ENCODE peak calls at places on chromosomes 1 and 21, in eight cellular contexts. W is glutamatergic neuron, Y is omental fat pad, V is MCF 10A, R is mammary epithelial cell, M is AG10803, T is A549, Q is tibial nerve. N is an unnamed sample.

GRCh38 chr1:202319381-202320080 is 22.2 kb downstream of the UBE2T start:
- DNase-seq in W (no peak), M (no peak), R (peak), T (no peak), Y (no peak), V (no peak), Q (no peak), N (no peak)

GRCh38 chr21:36973986-36974850 is 7.7 kb upstream of the HLCS start:
- DNase-seq in Q (no peak), V (no peak), R (no peak), W (no peak), M (no peak), T (no peak), Y (no peak), N (no peak)

GRCh38 chr1:17156108-17156507 is 36.9 kb upstream of the PADI2 start:
- DNase-seq in Q (no peak), T (no peak), V (no peak), W (no peak), Y (no peak), M (peak), R (no peak), N (no peak)

GRCh38 chr1:223479718-223480425 is 86.7 kb downstream of the CCDC185 start:
- DNase-seq in Q (no peak), M (peak), R (no peak), V (peak), W (no peak), Y (no peak), T (no peak), N (no peak)

GRCh38 chr1:86247553-86248279 is 91.1 kb upstream of the COL24A1 start:
- DNase-seq in W (no peak), Q (no peak), Y (no peak), T (no peak), M (peak), V (no peak), R (no peak), N (no peak)

GRCh38 chr1:204461331-204462228 is 33.0 kb downstream of the PIK3C2B start:
- DNase-seq in Y (no peak), V (no peak), T (no peak), M (no peak), Q (no peak), W (no peak), R (no peak), N (no peak)

GRCh38 chr1:173410133-173410793 is 66.9 kb upstream of the PRDX6 start:
- DNase-seq in Q (no peak), T (no peak), Y (no peak), W (no peak), R (no peak), V (no peak), M (no peak), N (no peak)

GRCh38 chr1:159468321-159468720 is 28.8 kb downstream of the OR10J1 start:
- DNase-seq in Y (no peak), W (no peak), V (no peak), T (no peak), R (no peak), M (no peak), Q (no peak), N (no peak)

GRCh38 chr1:2981981-2982614 is 39.2 kb upstream of the ACTRT2 start:
- DNase-seq in Y (no peak), T (no peak), Q (no peak), M (no peak), W (no peak), V (no peak), R (no peak), N (peak)

GRCh38 chr1:64000021-64000420 is 203.4 kb upstream of the UBE2U start:
- DNase-seq in R (peak), Y (no peak), Q (no peak), T (no peak), W (no peak), V (peak), M (no peak), N (no peak)

GRCh38 chr21:38645282-38645681 is 147.0 kb upstream of the ERG start:
- DNase-seq in T (no peak), Y (no peak), M (peak), V (peak), Q (no peak), W (no peak), R (peak), N (no peak)

GRCh38 chr1:93488222-93488621 is 40.3 kb downstream of the FNBP1L start:
- DNase-seq in W (no peak), Y (no peak), T (no peak), V (no peak), M (no peak), R (no peak), Q (no peak), N (no peak)
- TF ChIP-seq CTCF in W (no peak), Y (no peak), T (no peak), V (no peak), M (no peak), R (no peak), Q (no peak), N (no peak)

DNA sequence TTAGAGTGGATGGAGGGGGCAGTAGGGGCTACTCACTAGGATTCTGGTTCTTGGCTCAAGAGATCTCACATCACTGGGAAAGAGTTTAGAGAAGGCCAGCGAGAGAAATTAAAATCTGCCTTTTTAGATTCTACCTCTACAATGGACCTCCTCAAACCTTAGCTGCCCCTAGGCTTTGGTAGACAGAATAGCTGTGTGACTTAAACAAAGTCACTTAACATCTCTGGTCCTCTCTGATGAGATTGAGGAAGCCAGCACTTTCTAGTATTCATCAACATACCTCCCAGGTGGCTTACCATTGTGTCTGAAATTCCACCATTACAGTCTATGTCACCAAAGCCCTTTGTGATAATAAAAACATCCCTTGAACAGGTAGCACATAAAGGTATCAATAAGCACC is 18.7 kb downstream of the AADACL4 start:
- DNase-seq in Q (no peak), Y (no peak), W (no peak), R (no peak), T (no peak), V (no peak), M (no peak), N (no peak)
- TF ChIP-seq CTCF in Q (no peak), Y (no peak), W (no peak), R (no peak), T (no peak), V (no peak), M (no peak), N (no peak)

GRCh38 chr1:109787211-109787844 is 23.6 kb upstream of the EPS8L3 start:
- DNase-seq in Y (peak), R (peak), W (no peak), T (no peak), Q (no peak), V (peak), M (no peak), N (no peak)

GRCh38 chr1:109789771-109790170 is 26.0 kb upstream of the EPS8L3 start:
- DNase-seq in V (no peak), R (no peak), W (no peak), Q (no peak), T (no peak), M (no peak), Y (peak), N (no peak)

GRCh38 chr1:109790329-109790728 is 26.6 kb upstream of the EPS8L3 start:
- DNase-seq in T (no peak), Q (no peak), W (no peak), V (no peak), Y (no peak), M (no peak), R (no peak), N (no peak)

GRCh38 chr1:109787845-109788605 is 24.3 kb upstream of the EPS8L3 start:
- DNase-seq in R (no peak), M (no peak), T (no peak), Y (peak), W (no peak), V (no peak), Q (no peak), N (no peak)

DNA sequence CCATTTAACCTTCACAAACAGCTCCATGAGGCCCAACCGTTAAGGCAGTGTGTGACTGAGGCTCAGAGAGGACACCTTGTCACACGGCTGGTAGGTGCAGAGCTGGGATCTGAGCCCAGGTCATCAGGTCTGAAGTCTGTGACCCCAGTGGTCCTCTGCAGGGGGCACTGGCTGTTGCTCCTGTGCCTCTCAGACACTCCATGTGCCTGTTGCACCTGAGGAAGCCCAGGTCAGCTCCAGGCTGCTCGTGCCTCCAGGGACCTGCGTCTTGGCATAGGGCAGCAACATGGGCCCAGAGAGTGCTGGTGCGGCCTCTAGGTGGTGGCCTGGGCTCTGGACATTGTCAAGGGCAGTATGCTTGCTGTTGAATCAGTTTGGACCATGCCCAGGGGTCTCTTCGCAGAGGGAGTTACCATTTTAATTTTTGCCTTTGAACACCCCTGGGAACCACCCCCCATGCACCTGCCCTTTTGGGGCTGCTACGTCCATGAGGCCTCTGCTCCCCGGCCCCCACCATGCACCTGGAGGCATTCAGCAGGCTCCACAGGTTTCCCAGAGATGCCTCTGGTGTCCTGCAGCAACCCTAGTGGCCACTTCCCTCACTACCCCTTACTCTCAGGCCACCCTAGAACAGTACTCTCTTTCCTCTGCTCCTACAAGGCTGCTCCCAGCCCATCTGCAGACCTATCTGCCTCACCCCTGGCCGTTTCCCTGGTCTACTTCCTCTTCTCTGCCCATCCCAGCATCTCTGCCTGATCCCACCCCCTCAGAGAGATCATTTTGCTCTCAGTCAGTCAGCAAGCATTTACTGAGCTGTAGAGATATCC is 25.2 kb upstream of the EPS8L3 start:
- DNase-seq in W (no peak), M (no peak), Q (no peak), T (peak), V (no peak), R (no peak), Y (peak), N (no peak)
- TF ChIP-seq CTCF in W (peak), M (peak), Q (no peak), T (peak), V (no peak), R (peak), Y (no peak), N (peak)

GRCh38 chr1:25004355-25004754 is 74.3 kb upstream of the RUNX3 start:
- DNase-seq in Y (no peak), W (no peak), R (no peak), Q (no peak), V (no peak), M (no peak), T (no peak), N (no peak)

GRCh38 chr1:25003000-25003399 is 72.9 kb upstream of the RUNX3 start:
- DNase-seq in M (no peak), R (no peak), V (no peak), W (no peak), Q (no peak), Y (no peak), T (no peak), N (no peak)

GRCh38 chr1:25001125-25001915 is 71.2 kb upstream of the RUNX3 start:
- DNase-seq in W (no peak), M (no peak), Y (no peak), T (no peak), Q (no peak), R (no peak), V (no peak), N (no peak)

GRCh38 chr1:25006770-25007169 is 76.7 kb upstream of the RUNX3 start:
- DNase-seq in V (no peak), Y (no peak), W (no peak), Q (peak), T (no peak), R (no peak), M (no peak), N (peak)

DNA sequence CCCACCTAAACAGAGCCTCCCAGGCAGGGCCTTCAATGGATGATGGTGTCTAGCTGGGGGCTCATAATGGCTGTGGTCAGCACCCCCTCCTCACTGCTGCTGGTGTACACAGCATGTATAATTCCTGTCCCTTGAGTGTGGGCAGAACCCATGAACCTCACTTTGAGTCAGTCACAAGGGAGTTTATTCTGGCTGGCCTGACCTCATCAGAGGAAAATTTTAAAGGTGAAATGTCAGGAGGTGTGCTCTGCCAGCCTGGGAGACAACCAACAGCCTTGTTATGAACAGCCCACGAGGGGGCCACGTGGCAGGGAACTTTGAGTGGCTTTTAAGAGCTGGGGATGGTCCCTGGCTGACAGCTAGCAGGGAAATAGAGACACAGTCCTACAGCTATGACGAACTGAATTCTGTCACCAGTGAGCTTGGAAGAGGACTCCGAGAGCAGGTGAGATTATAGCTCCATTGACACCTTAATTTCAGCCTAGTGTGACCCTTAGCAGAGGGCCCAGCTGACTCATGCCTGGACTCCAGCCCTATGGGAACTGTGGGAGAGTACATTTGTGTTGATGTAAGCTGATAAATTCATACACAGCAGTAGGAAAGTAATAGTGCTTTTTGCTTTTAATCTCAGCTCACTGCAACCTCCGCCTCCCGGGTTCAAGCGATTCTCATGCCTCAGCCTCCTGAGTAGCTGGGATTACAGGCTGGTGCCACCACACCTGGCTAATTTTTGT is 73.5 kb upstream of the RUNX3 start:
- DNase-seq in T (no peak), V (no peak), W (no peak), Q (no peak), R (no peak), M (no peak), Y (no peak), N (no peak)
- TF ChIP-seq CTCF in T (no peak), V (no peak), W (no peak), Q (no peak), R (no peak), M (no peak), Y (no peak), N (no peak)

GRCh38 chr1:158115126-158115525 is 65.6 kb upstream of the CD1D start:
- DNase-seq in Y (no peak), W (no peak), T (no peak), M (no peak), V (no peak), R (no peak), Q (no peak), N (no peak)

GRCh38 chr1:158116768-158117167 is 63.9 kb upstream of the CD1D start:
- DNase-seq in W (no peak), M (no peak), Y (no peak), R (no peak), T (no peak), Q (no peak), V (no peak), N (no peak)

GRCh38 chr1:158116311-158116710 is 64.4 kb upstream of the CD1D start:
- DNase-seq in V (no peak), Q (no peak), M (no peak), R (no peak), W (no peak), T (no peak), Y (no peak), N (no peak)

GRCh38 chr1:158113759-158114127 is 67.0 kb upstream of the CD1D start:
- DNase-seq in R (no peak), V (no peak), M (no peak), Q (no peak), Y (no peak), W (no peak), T (no peak), N (no peak)

DNA sequence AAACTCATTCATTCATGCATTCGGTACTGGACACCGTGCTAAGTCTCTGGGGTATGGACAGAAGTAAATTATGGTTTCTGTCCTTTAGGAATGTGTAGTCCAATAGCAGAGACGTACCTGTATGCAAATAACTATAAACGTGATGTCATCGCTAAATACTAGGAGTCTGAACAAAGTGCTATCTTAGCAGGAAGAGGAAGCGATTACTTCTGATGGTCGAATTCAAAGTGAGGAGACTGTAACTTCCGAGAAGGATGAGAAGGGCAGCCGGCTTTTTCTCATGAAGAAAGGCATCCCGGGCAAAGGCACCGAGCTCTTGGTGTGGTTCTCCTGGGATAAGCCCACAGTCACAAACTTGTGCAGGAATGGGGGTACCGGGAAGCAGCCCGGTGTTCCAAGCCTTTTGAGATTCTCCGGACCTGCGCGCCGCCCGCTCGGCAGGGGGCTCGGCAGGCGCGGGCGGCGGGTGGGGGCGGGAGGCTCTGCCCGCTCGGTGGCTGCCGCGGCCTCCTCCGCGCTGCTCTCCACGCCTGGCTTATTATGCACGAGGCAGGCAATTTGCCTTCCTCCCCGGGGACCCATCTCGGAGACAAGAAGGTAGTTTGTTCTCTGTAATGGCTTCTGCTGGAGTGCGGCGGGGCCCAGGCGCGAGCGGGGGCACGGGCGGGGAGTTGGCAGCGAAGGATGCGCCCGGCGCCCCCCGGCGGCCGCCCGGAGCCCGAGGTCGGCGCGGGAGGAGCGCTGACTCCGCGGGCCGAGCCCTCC is 67.5 kb upstream of the CD1D start:
- DNase-seq in Q (no peak), Y (no peak), T (peak), R (no peak), M (peak), V (no peak), W (peak), N (no peak)
- TF ChIP-seq CTCF in Q (peak), Y (no peak), T (peak), R (peak), M (peak), V (peak), W (peak), N (peak)

DNA sequence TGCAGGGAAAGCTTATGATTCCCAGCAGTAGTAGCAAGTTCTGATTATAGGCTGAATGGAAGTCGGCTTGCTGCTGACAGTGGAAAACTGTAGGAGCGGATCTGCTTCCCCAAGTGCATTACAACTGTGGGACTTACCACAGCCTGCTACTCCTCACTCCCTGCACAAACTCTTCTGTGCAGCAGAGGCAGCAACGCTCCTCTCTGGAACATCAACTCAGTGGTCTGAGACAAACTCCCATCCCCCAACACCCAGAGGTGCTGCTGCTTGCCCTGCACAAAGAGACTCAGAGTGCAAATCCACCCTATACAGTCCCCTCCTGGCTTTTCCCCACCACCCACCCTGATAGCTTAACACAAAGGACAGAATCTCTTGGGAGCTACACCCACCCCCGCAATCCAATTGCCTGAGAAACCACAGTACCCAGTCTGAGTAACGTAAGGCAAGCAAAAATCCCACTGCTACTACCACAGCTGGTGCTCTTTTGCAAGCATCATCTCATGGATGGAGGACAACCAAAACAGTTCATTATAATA is 1455.2 kb downstream of the AMY1C start:
- DNase-seq in V (no peak), T (no peak), R (no peak), Y (no peak), M (no peak), W (peak), Q (no peak), N (no peak)
- TF ChIP-seq CTCF in V (no peak), T (no peak), R (no peak), Y (no peak), M (no peak), W (no peak), Q (no peak), N (no peak)

GRCh38 chr1:37859507-37860345 is at the start of gene MTF1:
- DNase-seq in V (peak), M (peak), Y (peak), Q (peak), W (peak), T (peak), R (peak), N (peak)

GRCh38 chr1:37862330-37862729 is 2.9 kb upstream of the MTF1 start:
- DNase-seq in Q (no peak), Y (no peak), V (peak), R (peak), T (peak), M (no peak), W (no peak), N (no peak)

GRCh38 chr1:37861151-37861550 is 1.8 kb upstream of the MTF1 start:
- DNase-seq in R (peak), Q (no peak), M (no peak), T (no peak), Y (no peak), V (no peak), W (no peak), N (no peak)

GRCh38 chr1:37858931-37859506 is 373 bp downstream of the MTF1 start:
- DNase-seq in T (no peak), W (no peak), Y (no peak), Q (no peak), M (peak), V (no peak), R (no peak), N (no peak)

GRCh38 chr1:37860346-37860666 is 914 bp upstream of the MTF1 start:
- DNase-seq in V (no peak), Q (no peak), R (no peak), Y (no peak), M (no peak), T (no peak), W (no peak), N (no peak)
- TF ChIP-seq CTCF in V (peak), Q (no peak), R (no peak), Y (no peak), M (no peak), T (no peak), W (peak), N (peak)

GRCh38 chr1:203440780-203441179 is 34.8 kb upstream of the PRELP start:
- DNase-seq in Y (no peak), T (no peak), Q (peak), V (peak), W (no peak), R (peak), M (peak), N (peak)
- TF ChIP-seq CTCF in Y (no peak), T (peak), Q (peak), V (peak), W (no peak), R (peak), M (peak), N (no peak)

DNA sequence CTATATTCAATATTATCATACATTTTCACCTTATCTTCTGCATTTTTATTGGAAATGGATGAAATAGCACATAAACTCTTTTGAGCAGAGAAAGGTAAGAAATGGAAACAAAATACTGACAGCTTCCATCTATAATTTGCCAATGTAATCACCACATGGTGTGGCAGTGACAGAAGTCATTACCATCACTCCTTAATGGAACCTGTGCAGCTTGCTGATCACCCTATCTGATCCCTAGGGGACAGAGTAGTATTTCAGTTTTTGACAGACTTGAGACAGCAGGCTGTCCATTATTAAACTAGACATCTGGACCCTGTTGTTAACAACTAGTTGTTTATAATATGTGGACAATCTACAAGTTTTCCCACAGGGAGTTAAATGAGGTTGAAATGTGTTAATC is 9.3 kb downstream of the KCNT2 start:
- DNase-seq in Q (no peak), V (no peak), Y (no peak), W (no peak), T (no peak), M (no peak), R (no peak), N (no peak)
- TF ChIP-seq CTCF in Q (no peak), V (no peak), Y (no peak), W (no peak), T (no peak), M (no peak), R (no peak), N (no peak)